ENCODE peak calls at places on chromosomes 4 and X, in four cellular contexts. A, R, Q and I are unnamed samples.

GRCh38 chr4:187711586-187711985 is 284.0 kb upstream of the ZFP42 start:
- DNase-seq in A (no peak), R (no peak), Q (no peak), I (no peak)

GRCh38 chr4:38489924-38490639 is 173.9 kb upstream of the KLF3 start:
- DNase-seq in A (peak; percentile 28), R (no peak), Q (no peak), I (no peak)

GRCh38 chrX:49042581-49043219 is 457 bp downstream of the TFE3 start:
- DNase-seq in A (no peak), R (no peak), Q (no peak), I (no peak)

GRCh38 chrX:27597506-27597905 is 7.4 kb downstream of the DCAF8L2 start:
- DNase-seq in A (no peak), R (no peak), Q (no peak), I (no peak)

GRCh38 chrX:65451663-65452062 is 82.9 kb downstream of the LAS1L start:
- DNase-seq in A (peak; percentile 15), R (peak; percentile 6), Q (no peak), I (peak; percentile 7)

GRCh38 chr4:5940470-5941203 is 47.8 kb upstream of the CRMP1 start:
- DNase-seq in A (peak; percentile 24), R (peak; percentile 13), Q (no peak), I (peak; percentile 37)

GRCh38 chr4:113979973-113980615 is 647 bp upstream of the ARSJ start:
- DNase-seq in A (no peak), R (no peak), Q (no peak), I (no peak)

GRCh38 chrX:1546601-1547275 is 9.8 kb upstream of the P2RY8 start:
- DNase-seq in A (no peak), R (no peak), Q (no peak), I (no peak)

GRCh38 chrX:19121898-19122640 is at the start of gene ADGRG2:
- DNase-seq in A (no peak), R (no peak), Q (no peak), I (no peak)

GRCh38 chrX:10079155-10079711 is 77.5 kb upstream of the CLCN4 start:
- DNase-seq in A (peak; percentile 20), R (no peak), Q (no peak), I (no peak)

DNA sequence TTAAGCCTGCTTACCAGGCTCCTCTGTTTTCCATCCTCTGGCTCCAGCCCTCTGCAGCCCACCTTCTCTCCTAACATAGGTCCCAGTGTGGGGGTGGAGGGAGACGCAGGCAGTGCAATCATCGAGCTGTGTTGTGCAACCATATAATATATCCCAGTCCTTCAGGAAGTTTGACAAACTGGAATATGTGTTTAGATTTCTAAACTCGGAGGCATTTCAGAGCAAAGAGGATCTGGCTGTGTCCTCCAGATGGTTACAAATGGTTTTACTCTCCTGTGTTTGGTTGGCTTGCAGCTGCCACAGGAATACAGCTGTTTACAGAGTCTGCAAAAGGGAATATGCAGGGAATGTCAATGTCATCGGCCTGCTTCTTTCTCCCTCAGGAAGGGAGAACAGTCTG is 195.3 kb upstream of the LNX1 start:
- DNase-seq in A (no peak), R (no peak), Q (no peak), I (no peak)
- TF ChIP-seq POLR2AphosphoS5 in A (no peak), R (no peak), Q (no peak), I (no peak)

GRCh38 chr4:93031431-93032098 is 727.8 kb downstream of the GRID2 start:
- DNase-seq in A (no peak), R (no peak), Q (no peak), I (no peak)
- TF ChIP-seq CEBPB in A (no peak), R (no peak), Q (no peak), I (no peak)

GRCh38 chr4:81235982-81236749 is 21.1 kb upstream of the PRKG2 start:
- DNase-seq in A (no peak), R (no peak), Q (no peak), I (no peak)
- TF ChIP-seq REST in A (no peak), R (no peak), Q (no peak), I (no peak)

GRCh38 chr4:1511441-1512041 is 105.3 kb upstream of the NKX1-1 start:
- DNase-seq in A (peak; percentile 35), R (peak; percentile 69), Q (no peak), I (peak; percentile 80)
- TF ChIP-seq POLR2AphosphoS5 in A (no peak), R (no peak), Q (no peak), I (no peak)

DNA sequence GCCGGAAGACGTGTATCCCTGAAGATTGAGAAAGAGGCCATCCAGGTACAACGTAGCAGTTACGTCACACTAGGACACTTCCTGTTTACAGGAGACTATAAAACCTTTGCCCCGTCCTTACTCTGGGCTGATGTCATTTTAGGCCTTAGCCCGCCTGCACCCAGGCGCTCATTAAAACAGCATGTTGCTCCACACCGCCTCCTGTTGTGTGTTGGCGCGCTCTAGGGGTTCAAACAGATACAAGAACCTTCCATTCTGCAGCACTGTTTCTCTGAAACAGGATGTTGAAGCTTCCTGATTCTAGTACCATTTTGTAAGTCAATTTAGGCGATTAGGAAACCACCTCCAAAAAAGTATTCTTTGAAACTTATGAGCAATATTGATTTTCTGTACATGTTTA is 722.1 kb downstream of the PCDH7 start:
- DNase-seq in A (peak; percentile 1), R (no peak), Q (no peak), I (no peak)
- TF ChIP-seq CEBPB in A (no peak), R (no peak), Q (no peak), I (no peak)

GRCh38 chr4:1347410-1347864 is 429 bp downstream of the UVSSA start:
- DNase-seq in A (peak; percentile 50), R (no peak), Q (no peak), I (peak; percentile 76)
- TF ChIP-seq REST in A (no peak), R (no peak), Q (no peak), I (peak; percentile 65)

GRCh38 chrX:154908821-154909220 is 22.7 kb downstream of the F8A1 start:
- DNase-seq in A (no peak), R (no peak), Q (no peak), I (no peak)
- TF ChIP-seq POLR2AphosphoS5 in A (no peak), R (no peak), Q (no peak), I (no peak)

GRCh38 chrX:110215411-110215810 is 102.5 kb downstream of the AMMECR1 start:
- DNase-seq in A (no peak), R (no peak), Q (no peak), I (no peak)

GRCh38 chrX:110218591-110218990 is 99.3 kb downstream of the AMMECR1 start:
- DNase-seq in A (no peak), R (no peak), Q (no peak), I (no peak)

GRCh38 chrX:110216027-110216426 is 101.9 kb downstream of the AMMECR1 start:
- DNase-seq in A (no peak), R (no peak), Q (no peak), I (no peak)

GRCh38 chrX:110222497-110223257 is 95.2 kb downstream of the AMMECR1 start:
- DNase-seq in A (no peak), R (no peak), Q (no peak), I (no peak)

GRCh38 chrX:110219920-110220319 is 98.0 kb downstream of the AMMECR1 start:
- DNase-seq in A (no peak), R (no peak), Q (no peak), I (no peak)
- TF ChIP-seq CEBPB in A (no peak), R (no peak), Q (no peak), I (no peak)

DNA sequence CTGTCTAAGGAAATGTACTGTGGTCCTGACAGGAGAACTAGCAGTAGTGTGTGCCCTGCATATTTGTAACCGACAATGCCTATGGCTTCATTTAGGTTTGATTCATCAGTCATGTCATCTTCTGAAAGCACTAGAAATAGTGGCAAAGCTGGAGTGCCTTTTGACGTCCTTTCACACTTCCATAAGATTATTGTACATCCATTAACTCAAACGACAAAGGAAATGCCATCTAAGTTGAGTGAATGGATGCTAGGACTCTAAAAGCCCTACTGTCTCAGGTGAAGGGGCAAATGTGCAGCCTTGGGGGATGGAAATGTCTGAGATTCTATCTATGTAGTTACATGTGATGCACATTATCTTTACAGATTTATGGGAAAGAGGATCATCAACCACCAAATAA is 1473.6 kb downstream of the STIM2 start:
- DNase-seq in A (no peak), R (no peak), Q (no peak), I (no peak)
- TF ChIP-seq REST in A (no peak), R (no peak), Q (no peak), I (no peak)

DNA sequence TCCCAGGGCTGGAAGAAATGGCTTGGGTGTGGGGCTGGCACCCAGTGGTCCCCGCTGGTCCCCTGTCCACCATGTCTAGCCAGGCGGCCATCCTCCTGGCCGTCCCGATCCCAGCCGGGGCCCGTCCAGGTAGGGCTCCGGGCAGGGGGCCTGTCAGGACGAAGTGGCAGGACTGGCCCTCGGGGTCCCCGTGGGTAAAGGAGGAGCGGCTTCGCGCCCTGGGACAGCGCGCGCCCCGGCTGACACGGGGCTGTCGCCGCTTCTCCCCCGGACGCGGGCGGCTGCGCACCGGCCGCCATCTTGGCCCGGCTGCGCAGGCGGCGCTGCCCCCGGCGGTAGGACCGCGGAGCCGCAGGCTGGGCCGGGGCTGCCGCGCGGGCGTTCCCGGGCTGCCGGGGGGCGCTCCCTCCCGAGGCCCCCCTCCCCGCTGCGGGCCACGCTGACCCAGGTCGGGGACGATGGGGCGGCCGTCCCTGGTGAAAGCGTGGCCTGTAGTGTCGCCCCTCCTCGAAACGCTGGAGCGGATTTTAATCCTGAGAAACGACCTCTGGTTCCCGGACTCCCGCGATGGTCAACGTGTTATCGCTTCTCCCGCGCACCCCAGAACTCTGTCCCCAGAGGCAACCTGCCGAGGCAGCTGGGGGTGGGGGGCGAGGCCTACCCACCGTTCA is 60.4 kb upstream of the BCOR start:
- DNase-seq in A (no peak), R (no peak), Q (no peak), I (no peak)
- TF ChIP-seq POLR2AphosphoS5 in A (no peak), R (peak; percentile 56), Q (no peak), I (no peak)